ENCODE peak calls at places on chromosomes 3 and 15, in eight cellular contexts. G, B, Z, X, S, U, Q and P are unnamed samples.

GRCh38 chr15:84750583-84751092 is 2.2 kb downstream of the ZNF592 start:
- DNase-seq in Z (no peak), G (no peak), B (no peak), U (no peak), Q (no peak), X (no peak), S (no peak), P (no peak)

GRCh38 chr3:193391902-193392301 is 13.3 kb upstream of the ATP13A5 start:
- DNase-seq in X (no peak), U (no peak), G (no peak), S (no peak), Z (no peak), Q (no peak), B (no peak), P (peak; percentile 13)

GRCh38 chr15:30030350-30030749 is 52.4 kb upstream of the GOLGA8J start:
- DNase-seq in G (no peak), Q (no peak), S (peak; percentile 13), Z (no peak), X (peak; percentile 6), B (peak; percentile 15), U (no peak), P (no peak)

GRCh38 chr3:168327836-168328235 is 232.1 kb upstream of the GOLIM4 start:
- DNase-seq in S (no peak), B (no peak), Q (no peak), X (peak; percentile 13), Z (no peak), U (no peak), G (no peak), P (no peak)

GRCh38 chr3:115667175-115668065 is 44.1 kb downstream of the GAP43 start:
- DNase-seq in Q (no peak), S (no peak), U (no peak), B (peak; percentile 83), X (no peak), G (no peak), Z (no peak), P (no peak)

GRCh38 chr15:69729167-69729748 is 276.6 kb downstream of the RPLP1 start:
- DNase-seq in B (peak; percentile 42), U (peak; percentile 62), G (peak; percentile 72), Q (peak; percentile 58), S (peak; percentile 18), X (peak; percentile 56), Z (no peak), P (no peak)

GRCh38 chr15:62099171-62099601 is 32.4 kb downstream of the C2CD4A start:
- DNase-seq in B (peak; percentile 90), Q (no peak), G (no peak), Z (no peak), U (no peak), X (peak; percentile 52), S (no peak), P (no peak)

GRCh38 chr3:60743631-60744164 is 507.6 kb downstream of the FHIT start:
- DNase-seq in Q (no peak), G (no peak), U (peak; percentile 8), B (no peak), Z (no peak), S (no peak), X (no peak), P (no peak)

GRCh38 chr15:78715439-78715838 is 74.4 kb upstream of the CHRNB4 start:
- DNase-seq in X (no peak), Z (no peak), Q (no peak), U (no peak), G (no peak), S (peak; percentile 18), B (peak; percentile 32), P (no peak)

DNA sequence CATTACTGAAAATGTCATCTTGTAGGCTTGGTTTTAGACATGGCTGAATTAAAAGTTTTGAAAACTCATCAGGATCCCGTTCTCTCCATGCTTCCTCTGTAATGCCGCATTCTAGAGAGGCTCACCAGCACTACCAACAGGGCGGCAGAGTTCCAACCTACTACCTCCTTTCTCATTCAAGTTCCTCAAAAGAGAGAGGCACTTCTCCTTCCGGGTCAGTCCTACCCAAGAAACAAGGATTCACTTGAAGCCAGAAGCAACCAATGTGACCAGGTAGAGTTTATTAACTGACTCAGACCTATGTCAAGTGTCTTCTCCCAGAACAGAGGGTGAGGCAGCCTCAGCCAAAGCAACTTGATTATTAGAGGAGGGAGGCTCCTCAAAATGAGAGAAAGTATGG is 59.8 kb upstream of the GYG1 start:
- DNase-seq in S (no peak), B (no peak), Q (no peak), G (no peak), Z (no peak), U (no peak), X (no peak), P (no peak)
- TF ChIP-seq CTCF in S (no peak), B (no peak), Q (no peak), G (no peak), Z (no peak), U (peak; percentile 16), X (no peak), P (peak; percentile 5)

DNA sequence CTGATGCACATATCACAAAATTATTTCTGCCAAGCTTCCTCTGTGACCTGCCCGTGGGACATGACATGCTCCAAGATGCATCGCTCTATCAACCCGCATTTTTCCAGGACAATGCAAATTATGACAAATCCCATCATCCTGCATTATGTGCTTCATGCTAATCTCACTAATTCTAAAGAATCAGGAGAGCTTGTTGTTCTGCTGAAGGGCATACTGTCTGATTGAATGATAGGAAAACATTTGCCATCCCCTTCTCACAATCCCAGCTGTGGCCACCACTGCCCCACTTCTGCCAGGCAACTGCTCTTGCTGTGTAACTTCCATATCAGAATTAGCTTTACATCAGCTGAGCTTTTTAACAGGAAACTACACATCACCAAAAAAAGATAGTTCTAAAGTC is 203.5 kb upstream of the NANOGP8 start:
- DNase-seq in S (no peak), Z (no peak), X (no peak), B (no peak), G (no peak), U (peak; percentile 68), Q (no peak), P (no peak)
- H3K4me3 ChIP-seq in S (no peak overlapping the region), Z (no peak overlapping the region), X (no peak overlapping the region), B (no peak overlapping the region), G (no peak overlapping the region), U (peak overlapping the region; percentile 27), Q (no peak overlapping the region), P (no peak overlapping the region)

DNA sequence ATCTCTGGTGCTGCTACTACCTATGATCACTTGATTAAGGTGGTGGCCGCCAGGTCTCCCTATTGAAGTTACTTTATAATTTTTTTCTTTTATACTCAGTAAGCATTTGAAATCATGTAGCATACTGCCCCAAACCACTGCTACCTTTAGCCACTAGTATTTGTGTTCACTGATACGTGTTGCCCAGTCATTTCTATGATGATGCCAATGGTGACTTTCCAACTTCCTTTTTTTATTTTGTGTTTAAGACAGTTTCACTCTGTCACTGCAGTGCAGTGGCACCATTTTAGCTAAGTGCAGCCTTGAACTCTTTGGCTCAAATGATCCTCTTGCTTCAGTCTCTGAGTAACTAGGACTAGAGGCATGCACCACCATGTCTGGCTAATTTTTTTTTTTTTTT is 598.2 kb downstream of the NAALADL2 start:
- DNase-seq in G (no peak), U (no peak), Z (no peak), S (no peak), Q (no peak), B (no peak), X (no peak), P (no peak)
- TF ChIP-seq CTCF in G (no peak), U (no peak), Z (no peak), S (no peak), Q (no peak), B (no peak), X (no peak), P (no peak)

GRCh38 chr3:138775254-138775595 is 59.5 kb downstream of the PIK3CB start:
- DNase-seq in Q (no peak), U (no peak), G (no peak), Z (no peak), X (no peak), B (no peak), S (no peak), P (no peak)
- H3K4me3 ChIP-seq in Q (no peak overlapping the region), U (no peak overlapping the region), G (no peak overlapping the region), Z (no peak overlapping the region), X (no peak overlapping the region), B (no peak overlapping the region), S (no peak overlapping the region), P (no peak overlapping the region)

DNA sequence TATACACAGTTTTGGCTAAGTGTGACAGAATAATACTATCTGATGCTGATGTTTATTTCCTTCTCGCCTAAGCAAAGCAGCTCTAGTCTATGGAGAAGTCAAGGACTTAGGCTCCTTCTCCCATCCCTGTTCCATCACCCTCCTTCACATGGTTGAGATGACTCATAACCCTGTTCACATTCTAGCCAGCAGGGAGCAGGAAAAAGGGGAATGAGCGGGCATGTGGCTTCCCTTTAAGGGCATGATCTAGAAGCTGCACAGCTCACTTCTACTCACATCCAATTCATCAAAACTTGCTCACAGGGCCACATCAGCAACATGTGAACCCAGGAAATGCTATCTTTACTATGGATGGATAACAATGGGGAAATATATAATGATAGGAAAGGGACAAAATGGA is 40.9 kb downstream of the CBLB start:
- DNase-seq in G (no peak), S (peak; percentile 73), Z (peak; percentile 39), B (peak; percentile 97), U (peak; percentile 41), Q (no peak), X (peak; percentile 90), P (peak; percentile 68)
- TF ChIP-seq CTCF in G (no peak), S (no peak), Z (peak; percentile 55), B (peak; percentile 78), U (peak; percentile 47), Q (no peak), X (peak; percentile 64), P (peak; percentile 65)

GRCh38 chr15:52681441-52681840 is 2.3 kb upstream of the ATOSA start:
- DNase-seq in S (no peak), G (no peak), Z (no peak), X (no peak), B (no peak), Q (no peak), U (no peak), P (no peak)

GRCh38 chr15:52682200-52682599 is 3.0 kb upstream of the ATOSA start:
- DNase-seq in Q (no peak), G (no peak), X (no peak), Z (no peak), S (no peak), B (no peak), U (no peak), P (no peak)

GRCh38 chr15:52680041-52680391 is 828 bp upstream of the ATOSA start:
- DNase-seq in Q (no peak), Z (no peak), U (no peak), G (no peak), S (no peak), X (peak; percentile 24), B (peak; percentile 38), P (no peak)

GRCh38 chr15:52679232-52680040 is at the start of gene ATOSA:
- DNase-seq in U (peak; percentile 96), Z (peak; percentile 48), S (peak; percentile 69), G (peak; percentile 96), B (peak; percentile 83), Q (peak; percentile 95), X (peak; percentile 87), P (no peak)

DNA sequence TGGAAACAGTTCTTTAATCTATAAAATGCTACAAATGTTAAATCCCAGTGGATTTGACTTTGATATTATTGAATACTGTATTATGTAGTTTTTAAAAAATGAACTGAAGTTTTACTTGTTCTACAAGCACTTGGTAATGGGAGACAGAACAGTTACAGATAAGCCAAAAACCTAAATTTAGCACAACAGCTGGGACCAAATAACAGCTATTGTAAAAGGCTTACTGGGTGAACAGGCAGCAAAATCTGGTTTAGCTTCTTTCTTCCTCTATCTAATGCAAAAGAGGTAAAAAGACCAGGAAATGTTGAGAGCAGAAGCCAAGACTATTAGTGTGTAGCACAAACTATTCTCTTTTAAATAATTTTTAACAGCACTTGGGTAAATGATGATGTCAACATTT is 1.6 kb upstream of the ATOSA start:
- DNase-seq in B (no peak), Q (no peak), U (no peak), S (no peak), X (no peak), Z (no peak), G (no peak), P (no peak)
- H3K4me3 ChIP-seq in B (no peak overlapping the region), Q (no peak overlapping the region), U (no peak overlapping the region), S (no peak overlapping the region), X (no peak overlapping the region), Z (no peak overlapping the region), G (no peak overlapping the region), P (no peak overlapping the region)